ENCODE peak calls at places on chromosomes 11 and 22, in eight cellular contexts. D is foreskin fibroblast; I is HCEC 1CT; H is SK-N-SH; P is lower leg skin; U is GM23338; W is CD4-positive, CD25-positive, alpha-beta regulatory T cell; S is K562. V is an unnamed sample.

GRCh38 chr22:27226666-27227065 is 569.3 kb downstream of the MIAT start:
- DNase-seq in P (no peak), U (no peak), H (no peak), S (no peak), D (no peak), W (no peak), I (no peak), V (no peak)

GRCh38 chr11:70826541-70826943 is 425.8 kb downstream of the SHANK2 start:
- DNase-seq in W (no peak), I (peak), U (peak), S (no peak), H (peak), D (peak), P (no peak), V (peak)

GRCh38 chr11:26987726-26988125 is 6.2 kb upstream of the FIBIN start:
- DNase-seq in I (peak), S (no peak), H (no peak), U (no peak), W (no peak), D (peak), P (no peak), V (no peak)

GRCh38 chr11:2207773-2208621 is 36.4 kb upstream of the TH start:
- DNase-seq in I (no peak), H (peak), D (no peak), P (peak), S (no peak), W (no peak), U (no peak), V (no peak)

GRCh38 chr11:47488674-47489394 is 39.9 kb upstream of the RAPSN start:
- DNase-seq in H (no peak), U (no peak), W (no peak), D (no peak), I (no peak), S (no peak), P (no peak), V (no peak)

GRCh38 chr22:43888740-43889139 is 3.1 kb downstream of the PNPLA5 start:
- DNase-seq in S (no peak), P (no peak), I (no peak), U (no peak), H (no peak), D (no peak), W (no peak), V (no peak)

GRCh38 chr22:46055851-46056168 is 78.8 kb upstream of the WNT7B start:
- DNase-seq in D (no peak), I (no peak), U (no peak), W (no peak), H (no peak), P (no peak), S (no peak), V (no peak)

GRCh38 chr11:26227311-26227710 is 104.6 kb upstream of the ANO3 start:
- DNase-seq in H (peak), S (no peak), D (peak), W (no peak), U (peak), P (no peak), I (peak), V (no peak)

GRCh38 chr22:29004647-29005371 is 56.8 kb downstream of the C22orf31 start:
- DNase-seq in S (no peak), U (peak), W (no peak), P (no peak), I (no peak), H (peak), D (peak), V (no peak)

GRCh38 chr11:57426439-57426753 is 525 bp downstream of the SLC43A3 start:
- DNase-seq in U (peak), H (no peak), D (no peak), W (no peak), S (peak), I (no peak), P (no peak), V (no peak)

GRCh38 chr22:28983788-28984441 is 77.7 kb downstream of the C22orf31 start:
- DNase-seq in U (no peak), D (peak), H (no peak), P (no peak), I (no peak), W (no peak), S (no peak), V (no peak)

GRCh38 chr22:41862530-41863266 is 29.8 kb downstream of the SREBF2 start:
- DNase-seq in H (no peak), U (no peak), I (peak), S (no peak), W (no peak), D (peak), P (no peak), V (no peak)

GRCh38 chr22:50208939-50209892 is 8.4 kb downstream of the SELENOO start:
- DNase-seq in S (no peak), P (no peak), U (no peak), D (no peak), H (no peak), I (no peak), W (no peak), V (no peak)

GRCh38 chr11:1293619-1294015 is 15.8 kb downstream of the TOLLIP start:
- DNase-seq in I (no peak), H (peak), D (peak), U (no peak), P (no peak), S (no peak), W (no peak), V (no peak)

GRCh38 chr11:45362636-45363035 is 76.5 kb upstream of the SYT13 start:
- DNase-seq in U (no peak), H (no peak), I (no peak), D (no peak), P (no peak), W (no peak), S (no peak), V (no peak)

GRCh38 chr11:6693342-6694228 is 10.4 kb upstream of the MRPL17 start:
- DNase-seq in U (no peak), H (no peak), D (peak), I (peak), S (peak), P (peak), W (peak), V (no peak)

GRCh38 chr11:66637557-66638176 is 836 bp upstream of the RBM4 start:
- DNase-seq in U (peak), P (peak), S (peak), I (peak), W (no peak), D (peak), H (no peak), V (peak)

GRCh38 chr11:77171254-77171653 is 43.2 kb downstream of the MYO7A start:
- DNase-seq in I (no peak), H (no peak), W (no peak), S (no peak), D (no peak), P (no peak), U (no peak), V (no peak)

GRCh38 chr11:2449548-2450320 is 4.9 kb downstream of the KCNQ1 start:
- DNase-seq in D (no peak), W (no peak), U (no peak), S (no peak), H (no peak), I (no peak), P (no peak), V (no peak)

GRCh38 chr11:46345881-46346484 is 1.3 kb upstream of the DGKZ start:
- DNase-seq in W (no peak), P (no peak), U (no peak), D (no peak), S (no peak), H (no peak), I (no peak), V (no peak)

GRCh38 chr11:17642370-17642769 is 77.0 kb upstream of the MYOD1 start:
- DNase-seq in U (no peak), S (no peak), W (no peak), D (no peak), P (no peak), I (no peak), H (peak), V (no peak)

GRCh38 chr22:36433318-36434231 is 45.8 kb upstream of the MYH9 start:
- DNase-seq in H (peak), S (no peak), I (no peak), D (no peak), W (no peak), P (no peak), U (peak), V (no peak)

GRCh38 chr11:117618956-117619355 is 178.1 kb downstream of the DSCAML1 start:
- DNase-seq in U (peak), D (no peak), W (no peak), P (no peak), H (peak), I (no peak), S (no peak), V (no peak)

GRCh38 chr11:76592961-76593360 is 77.6 kb downstream of the LRRC32 start:
- DNase-seq in P (no peak), I (no peak), W (no peak), D (no peak), U (no peak), H (no peak), S (no peak), V (no peak)

GRCh38 chr11:65298655-65299179 is 15.9 kb upstream of the CDC42EP2 start:
- DNase-seq in H (no peak), U (no peak), P (no peak), W (no peak), S (no peak), D (peak), I (peak), V (no peak)

GRCh38 chr11:35216962-35217667 is 78.1 kb downstream of the CD44 start:
- DNase-seq in I (no peak), S (no peak), U (no peak), H (no peak), D (peak), W (peak), P (no peak), V (no peak)

GRCh38 chr11:62151737-62152102 is 27.9 kb downstream of the INCENP start:
- DNase-seq in S (no peak), I (no peak), H (no peak), U (no peak), W (no peak), D (no peak), P (no peak), V (no peak)

GRCh38 chr11:30351061-30351460 is 28.2 kb downstream of the ARL14EP start:
- DNase-seq in U (no peak), S (no peak), W (no peak), I (no peak), P (no peak), H (no peak), D (no peak), V (no peak)

GRCh38 chr11:114281388-114281956 is 14.7 kb upstream of the NNMT start:
- DNase-seq in D (no peak), H (no peak), I (no peak), P (no peak), U (no peak), S (no peak), W (no peak), V (no peak)